ENCODE peak calls at places on chromosomes 16 and 17, in four cellular contexts. U is IMR-90, Q is H1, L is mesendoderm. Y is an unnamed sample.

GRCh38 chr16:65125871-65126270 is 4.0 kb upstream of the CDH11 start:
- DNase-seq in Q (no peak), L (peak; percentile 90), U (peak; percentile 47), Y (no peak)

GRCh38 chr17:77523562-77523961 is 382.8 kb downstream of the SEC14L1 start:
- DNase-seq in Q (no peak), U (no peak), L (no peak), Y (peak; percentile 18)

GRCh38 chr17:56672195-56672594 is 78.7 kb downstream of the NOG start:
- DNase-seq in U (no peak), L (no peak), Q (no peak), Y (no peak)

GRCh38 chr16:57486858-57487834 is 853 bp upstream of the DOK4 start:
- DNase-seq in U (no peak), Q (no peak), L (no peak), Y (no peak)

GRCh38 chr17:82121660-82122629 is 23.9 kb upstream of the FASN start:
- DNase-seq in L (no peak), U (no peak), Q (no peak), Y (no peak)

GRCh38 chr17:63116967-63117366 is 150.9 kb downstream of the TANC2 start:
- DNase-seq in Q (no peak), U (peak; percentile 77), L (peak; percentile 58), Y (no peak)

GRCh38 chr16:72848759-72849664 is 198.9 kb downstream of the ZFHX3 start:
- DNase-seq in Q (no peak), L (no peak), U (peak; percentile 89), Y (no peak)

GRCh38 chr16:56600398-56600999 is 7.9 kb upstream of the MT2A start:
- DNase-seq in U (peak; percentile 66), L (peak; percentile 55), Q (no peak), Y (no peak)

GRCh38 chr16:8686879-8687278 is 12.5 kb downstream of the ABAT start:
- DNase-seq in L (no peak), Q (no peak), U (no peak), Y (no peak)

GRCh38 chr16:11205754-11206459 is 50.1 kb downstream of the SOCS1 start:
- DNase-seq in U (peak; percentile 42), Q (no peak), L (peak; percentile 66), Y (no peak)

GRCh38 chr17:79916506-79916905 is 77.3 kb upstream of the CBX4 start:
- DNase-seq in Q (no peak), L (no peak), U (no peak), Y (no peak)

GRCh38 chr17:49987681-49988441 is 7.2 kb downstream of the DLX3 start:
- DNase-seq in U (no peak), Q (no peak), L (peak; percentile 42), Y (peak; percentile 50)

GRCh38 chr16:68284847-68285246 is 20.5 kb downstream of the SLC7A6 start:
- DNase-seq in Q (no peak), U (no peak), L (no peak), Y (no peak)

GRCh38 chr17:77445908-77446535 is 305.3 kb downstream of the SEC14L1 start:
- DNase-seq in Q (no peak), U (peak; percentile 56), L (no peak), Y (no peak)

GRCh38 chr17:1322014-1322428 is 42.6 kb downstream of the TRARG1 start:
- DNase-seq in Q (no peak), U (no peak), L (no peak), Y (no peak)

GRCh38 chr16:50635505-50636392 is 45.4 kb downstream of the SNX20 start:
- DNase-seq in L (peak; percentile 63), U (no peak), Q (no peak), Y (peak; percentile 54)

GRCh38 chr16:85458952-85459351 is 154.2 kb upstream of the GSE1 start:
- DNase-seq in L (no peak), Q (no peak), U (no peak), Y (no peak)
- H3K4me1 ChIP-seq in L (peaks cover 13% of the 10 kb centered on the region), Q (peaks cover 44% of the 10 kb centered on the region), U (peaks cover 31% of the 10 kb centered on the region), Y (peaks cover 8% of the 10 kb centered on the region)

DNA sequence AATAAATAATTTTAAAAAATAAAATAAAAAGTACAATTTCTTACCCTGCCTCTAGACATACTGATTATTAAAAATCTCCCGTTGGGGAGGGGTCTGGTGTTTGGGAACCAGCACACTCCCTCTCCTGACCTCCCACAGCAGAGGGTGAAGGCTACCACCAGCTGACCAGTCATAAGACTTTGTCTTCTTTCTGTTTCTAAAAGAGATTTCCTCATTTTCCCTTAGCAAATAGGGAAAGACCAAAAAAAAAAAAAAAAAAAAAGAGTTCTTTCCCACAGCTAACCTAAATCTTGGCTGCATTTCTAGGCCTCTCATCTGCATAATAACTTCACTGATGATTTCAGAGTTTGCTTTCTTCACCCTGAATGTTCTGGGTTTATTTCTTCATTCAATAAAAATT is 30.3 kb downstream of the CDK5RAP3 start:
- DNase-seq in U (peak; percentile 20), L (no peak), Q (no peak), Y (no peak)
- H4K5ac ChIP-seq in U (no peak overlapping the region), L (no peak overlapping the region), Q (no peak overlapping the region), Y (no peak overlapping the region)

DNA sequence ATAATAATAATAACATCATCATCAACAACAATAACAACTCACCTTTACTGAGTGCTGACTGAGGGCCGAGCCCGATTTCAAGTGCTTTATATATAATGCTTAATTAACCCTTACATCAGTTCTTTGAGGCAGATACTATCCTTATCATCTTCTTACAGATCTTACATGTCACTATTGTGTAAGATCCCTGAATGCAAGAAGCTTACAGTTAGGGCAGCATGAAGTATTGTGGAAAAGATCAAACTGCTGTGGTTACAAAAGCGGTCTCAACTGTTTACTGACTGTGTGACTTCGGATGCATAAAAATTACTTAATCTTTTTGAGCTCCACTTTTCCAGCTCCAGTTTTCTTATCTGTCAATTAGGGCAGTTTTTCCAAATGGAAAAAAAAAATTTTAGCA is 3.3 kb downstream of the VAT1 start:
- DNase-seq in Q (no peak), L (no peak), U (peak; percentile 31), Y (no peak)
- H3K4me1 ChIP-seq in Q (peaks cover 18% of the 10 kb centered on the region), L (peaks cover 9% of the 10 kb centered on the region), U (peaks cover 12% of the 10 kb centered on the region), Y (peaks cover 3% of the 10 kb centered on the region)

DNA sequence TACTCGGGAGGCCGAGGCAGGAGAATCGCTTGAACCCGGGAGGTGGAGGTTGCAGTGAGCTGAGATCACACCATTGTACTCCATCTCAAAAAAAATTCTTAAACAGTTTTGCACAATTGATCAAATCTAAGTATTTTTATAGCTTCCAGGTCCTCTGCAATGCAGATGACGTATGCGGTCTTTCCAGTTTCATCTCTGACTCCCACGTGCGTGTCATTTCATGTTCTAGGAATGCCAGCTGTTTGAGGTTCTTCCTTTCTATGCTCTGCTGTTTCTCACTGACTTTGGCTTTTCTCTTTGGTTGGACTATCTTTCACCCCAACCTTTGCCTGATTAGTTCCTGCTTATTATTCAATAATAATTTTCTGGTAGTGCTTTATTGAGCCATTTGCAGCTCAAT is 16.2 kb downstream of the CHP2 start:
- DNase-seq in Q (no peak), U (no peak), L (no peak), Y (no peak)
- H4K5ac ChIP-seq in Q (no peak overlapping the region), U (no peak overlapping the region), L (no peak overlapping the region), Y (no peak overlapping the region)

GRCh38 chr16:69318911-69319289 is 7.8 kb downstream of the VPS4A start:
- DNase-seq in Q (no peak), L (no peak), U (no peak), Y (no peak)
- H3K4me1 ChIP-seq in Q (no peaks in the 10 kb centered on the region), L (no peaks in the 10 kb centered on the region), U (no peaks in the 10 kb centered on the region), Y (no peaks in the 10 kb centered on the region)